ENCODE peak calls at places on chromosome 7, in five cellular contexts. A is GM12865, D is cardiac muscle cell, H is heart right ventricle, Y is coronary artery. W is an unnamed sample.

GRCh38 chr7:101255841-101256240 is 11.0 kb upstream of the FIS1 start:
- DNase-seq in A (no peak), D (no peak), H (no peak), Y (no peak), W (no peak)

GRCh38 chr7:129689995-129690581 is 78.6 kb downstream of the NRF1 start:
- DNase-seq in A (no peak), D (no peak), H (no peak), Y (no peak), W (no peak)

GRCh38 chr7:46007990-46008643 is 87.0 kb upstream of the IGFBP3 start:
- DNase-seq in A (no peak), D (no peak), H (no peak), Y (no peak), W (no peak)

GRCh38 chr7:155237297-155237696 is 60.4 kb upstream of the INSIG1 start:
- DNase-seq in A (no peak), D (no peak), H (no peak), Y (no peak), W (no peak)

GRCh38 chr7:155398944-155399343 is 59.0 kb upstream of the EN2 start:
- DNase-seq in A (no peak), D (no peak), H (no peak), Y (no peak), W (peak)

GRCh38 chr7:73703225-73703624 is 16.2 kb downstream of the STX1A start:
- DNase-seq in A (no peak), D (no peak), H (no peak), Y (no peak), W (no peak)

GRCh38 chr7:75534727-75535307 is 42.7 kb downstream of the SPDYE5 start:
- DNase-seq in A (peak), D (no peak), H (no peak), Y (no peak), W (no peak)

GRCh38 chr7:6226194-6226799 is 46.1 kb downstream of the CYTH3 start:
- DNase-seq in A (no peak), D (no peak), H (no peak), Y (no peak), W (no peak)

GRCh38 chr7:106050002-106050742 is 61.9 kb downstream of the SYPL1 start:
- DNase-seq in A (no peak), D (no peak), H (no peak), Y (no peak), W (no peak)

GRCh38 chr7:93736970-93737369 is 153.6 kb downstream of the TFPI2 start:
- DNase-seq in A (no peak), D (no peak), H (no peak), Y (no peak), W (no peak)

GRCh38 chr7:50418086-50418515 is 32.0 kb downstream of the FIGNL1 start:
- DNase-seq in A (peak), D (peak), H (peak), Y (no peak), W (peak)

GRCh38 chr7:92875171-92875570 is 38.8 kb upstream of the CDK6 start:
- DNase-seq in A (no peak), D (no peak), H (no peak), Y (no peak), W (no peak)

GRCh38 chr7:18638594-18639452 is 143.3 kb downstream of the HDAC9 start:
- DNase-seq in A (no peak), D (no peak), H (no peak), Y (no peak), W (peak)

GRCh38 chr7:95589031-95589430 is 7.3 kb downstream of the PDK4 start:
- DNase-seq in A (no peak), D (no peak), H (no peak), Y (no peak), W (no peak)

GRCh38 chr7:16604054-16604453 is 41.5 kb downstream of the ANKMY2 start:
- DNase-seq in A (no peak), D (no peak), H (no peak), Y (no peak), W (no peak)
- TF ChIP-seq CTCF in A (peak), D (no peak), H (no peak), Y (no peak), W (no peak)

DNA sequence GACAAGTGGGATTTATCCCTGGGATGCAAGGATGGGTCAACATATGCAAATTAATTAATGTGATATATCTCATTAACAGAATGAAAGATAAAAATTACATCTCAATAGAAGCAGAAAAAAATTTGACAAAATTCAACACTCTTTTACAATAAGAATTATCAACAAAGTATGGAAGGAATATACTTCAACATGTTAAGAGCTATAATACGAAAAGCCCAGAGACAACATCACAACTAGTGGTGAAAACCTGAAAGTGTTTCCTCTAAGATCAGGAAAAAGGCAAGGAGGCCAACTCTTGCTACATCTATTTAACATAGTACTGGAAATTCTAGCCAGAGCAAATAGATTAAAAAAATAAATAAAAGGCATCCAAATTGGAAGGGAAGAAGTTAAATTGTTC is 970.0 kb upstream of the POT1 start:
- DNase-seq in A (no peak), D (no peak), H (no peak), Y (no peak), W (no peak)
- TF ChIP-seq CTCF in A (no peak), D (no peak), H (no peak), Y (no peak), W (no peak)

GRCh38 chr7:55550838-55551537 is 21.3 kb downstream of the VOPP1 start:
- DNase-seq in A (no peak), D (no peak), H (no peak), Y (no peak), W (no peak)

GRCh38 chr7:55548295-55548731 is 24.0 kb downstream of the VOPP1 start:
- DNase-seq in A (peak), D (no peak), H (no peak), Y (no peak), W (no peak)

GRCh38 chr7:55549457-55549856 is 22.8 kb downstream of the VOPP1 start:
- DNase-seq in A (peak), D (no peak), H (no peak), Y (no peak), W (no peak)

GRCh38 chr7:55552320-55553086 is 19.8 kb downstream of the VOPP1 start:
- DNase-seq in A (no peak), D (no peak), H (no peak), Y (no peak), W (no peak)

DNA sequence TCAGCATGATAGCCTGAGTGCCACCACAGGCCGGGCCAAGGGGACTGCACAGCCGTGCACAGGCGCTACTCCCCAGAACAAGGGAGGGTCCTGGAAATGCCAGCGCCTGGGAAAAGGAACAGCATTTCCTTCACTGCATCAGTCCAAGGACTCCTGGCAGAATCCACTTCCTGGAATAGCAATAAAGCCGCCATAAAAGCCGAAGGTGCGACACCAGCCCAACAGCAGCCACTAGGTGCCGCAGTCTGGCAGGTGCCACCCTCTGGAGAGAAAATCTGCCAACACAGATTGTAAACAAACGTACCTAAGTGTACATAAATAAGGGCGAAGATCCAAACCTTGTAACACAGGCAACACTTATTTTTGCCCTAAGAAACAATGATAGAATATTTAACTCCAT is 22.3 kb downstream of the VOPP1 start:
- DNase-seq in A (peak), D (no peak), H (no peak), Y (no peak), W (no peak)
- TF ChIP-seq CTCF in A (peak), D (no peak), H (peak), Y (no peak), W (no peak)

GRCh38 chr7:134601459-134601858 is 45.2 kb upstream of the BPGM start:
- DNase-seq in A (no peak), D (no peak), H (no peak), Y (no peak), W (no peak)

GRCh38 chr7:134612197-134612596 is 34.5 kb upstream of the BPGM start:
- DNase-seq in A (no peak), D (no peak), H (no peak), Y (no peak), W (no peak)

GRCh38 chr7:134602921-134603394 is 43.7 kb upstream of the BPGM start:
- DNase-seq in A (no peak), D (no peak), H (no peak), Y (no peak), W (no peak)

GRCh38 chr7:134611611-134612151 is 35.0 kb upstream of the BPGM start:
- DNase-seq in A (no peak), D (no peak), H (no peak), Y (no peak), W (no peak)

DNA sequence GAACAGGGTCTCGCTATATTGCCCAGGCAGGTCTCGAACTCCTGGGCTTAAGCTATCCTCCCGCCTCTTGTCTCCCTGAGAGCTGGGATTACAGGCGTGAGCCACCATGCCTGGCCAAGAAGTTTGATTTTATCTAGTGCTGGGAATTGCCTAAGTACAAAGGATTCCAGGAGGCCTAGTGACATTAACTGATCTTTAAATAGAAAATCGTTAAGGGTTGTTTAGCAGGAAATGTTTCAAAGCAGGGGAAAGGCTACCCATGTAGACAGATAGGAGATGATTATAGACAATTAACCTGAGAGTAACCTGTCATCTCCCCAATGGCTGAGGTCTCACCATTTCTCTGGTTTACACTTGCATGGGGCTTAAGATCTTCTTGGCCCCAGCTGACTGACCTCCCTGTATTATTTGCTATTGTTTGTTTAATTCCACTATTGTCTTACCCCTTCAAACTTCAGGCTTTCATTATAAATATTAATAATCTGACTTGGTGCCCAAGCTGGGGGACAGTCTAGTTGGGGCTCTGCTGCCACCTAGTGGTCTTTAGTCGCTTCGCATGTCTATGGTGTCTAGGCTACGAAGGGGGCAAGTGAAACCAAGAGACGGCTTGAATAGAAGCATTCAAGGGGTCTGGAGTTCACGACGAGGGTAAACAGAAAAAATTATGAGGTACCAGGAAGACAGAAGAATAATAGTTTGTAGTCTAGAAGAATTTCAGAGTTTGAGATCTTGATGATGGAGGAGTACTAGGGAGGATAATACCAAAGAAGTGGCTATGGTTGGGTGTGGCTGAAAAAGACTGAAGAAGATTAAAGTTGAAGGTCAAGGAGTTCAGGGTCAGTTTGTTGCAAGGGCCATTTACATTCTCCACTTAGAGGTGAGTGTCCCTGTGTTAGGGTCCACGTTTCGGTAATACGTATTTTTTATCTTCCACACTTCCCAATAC is 40.4 kb upstream of the BPGM start:
- DNase-seq in A (peak), D (peak), H (peak), Y (no peak), W (peak)
- TF ChIP-seq CTCF in A (peak), D (peak), H (peak), Y (peak), W (peak)

GRCh38 chr7:44791278-44792219 is 4.9 kb upstream of the PPIA start:
- DNase-seq in A (no peak), D (peak), H (no peak), Y (no peak), W (no peak)
- TF ChIP-seq CTCF in A (no peak), D (peak), H (no peak), Y (no peak), W (no peak)

GRCh38 chr7:39672176-39672575 is 48.8 kb downstream of the RALA start:
- DNase-seq in A (no peak), D (no peak), H (no peak), Y (no peak), W (no peak)

GRCh38 chr7:39670934-39671333 is 47.6 kb downstream of the RALA start:
- DNase-seq in A (no peak), D (no peak), H (no peak), Y (no peak), W (no peak)

GRCh38 chr7:39673868-39674267 is 50.5 kb downstream of the RALA start:
- DNase-seq in A (no peak), D (no peak), H (no peak), Y (no peak), W (no peak)

GRCh38 chr7:39670052-39670451 is 46.7 kb downstream of the RALA start:
- DNase-seq in A (no peak), D (no peak), H (no peak), Y (no peak), W (no peak)

DNA sequence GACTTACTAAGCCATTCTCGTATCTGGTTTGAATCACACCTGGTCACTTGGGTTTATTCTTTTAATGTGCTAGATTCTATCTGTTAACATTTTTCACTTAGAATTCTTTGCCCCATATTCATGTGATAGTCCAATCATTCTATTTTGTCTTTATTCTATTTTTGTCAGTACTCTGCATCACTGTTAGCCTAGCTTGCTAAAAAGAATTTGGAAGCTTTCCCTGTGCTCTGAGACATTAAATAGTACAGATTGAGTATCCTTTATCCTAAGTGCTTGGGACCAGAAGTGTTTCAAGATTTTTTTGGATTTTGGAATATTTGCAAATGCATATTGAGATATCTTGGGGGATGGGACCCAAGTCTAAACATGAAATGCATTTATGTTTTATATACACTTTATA is 51.0 kb downstream of the RALA start:
- DNase-seq in A (no peak), D (no peak), H (no peak), Y (no peak), W (no peak)
- TF ChIP-seq CTCF in A (no peak), D (no peak), H (no peak), Y (no peak), W (no peak)

GRCh38 chr7:30134523-30135270 is at the start of gene MTURN:
- DNase-seq in A (peak), D (peak), H (peak), Y (peak), W (peak)
- TF ChIP-seq CTCF in A (no peak), D (no peak), H (no peak), Y (no peak), W (no peak)

GRCh38 chr7:20440472-20441105 is 109.9 kb downstream of the ITGB8 start:
- DNase-seq in A (peak), D (peak), H (peak), Y (no peak), W (peak)
- TF ChIP-seq CTCF in A (peak), D (peak), H (peak), Y (no peak), W (peak)

W was measured in activated CD8-positive, alpha-beta T cell treated with anti-CD3 and anti-CD28 coated beads for 36 hours.